ENCODE peak calls at places on chromosomes 2 and 18, in eight cellular contexts. One of them, this sample, is unnamed.

GRCh38 chr2:64750817-64751285 is 97.1 kb upstream of the SERTAD2 start:
- DNase-seq in neuronal stem cell: peak; percentile 99
- DNase-seq in pancreas: peak; percentile 99
- DNase-seq in AG04450: peak; percentile 100
- DNase-seq in iPS DF 6.9: peak; percentile 91
- DNase-seq in psoas muscle: peak; percentile 100
- DNase-seq in body of pancreas: peak; percentile 99
- DNase-seq in CD4-positive, CD25-positive, alpha-beta regulatory T cell: peak; percentile 100
- DNase-seq in this sample: peak; percentile 99

GRCh38 chr2:168718622-168719021 is 83.8 kb upstream of the NOSTRIN start:
- DNase-seq in neuronal stem cell: no peak
- DNase-seq in pancreas: no peak
- DNase-seq in AG04450: no peak
- DNase-seq in iPS DF 6.9: no peak
- DNase-seq in psoas muscle: no peak
- DNase-seq in body of pancreas: no peak
- DNase-seq in CD4-positive, CD25-positive, alpha-beta regulatory T cell: no peak
- DNase-seq in this sample: no peak

GRCh38 chr2:18834341-18834740 is 245.0 kb upstream of the NT5C1B start:
- DNase-seq in neuronal stem cell: no peak
- DNase-seq in pancreas: no peak
- DNase-seq in AG04450: no peak
- DNase-seq in iPS DF 6.9: no peak
- DNase-seq in psoas muscle: no peak
- DNase-seq in body of pancreas: no peak
- DNase-seq in CD4-positive, CD25-positive, alpha-beta regulatory T cell: no peak
- DNase-seq in this sample: no peak

GRCh38 chr2:60867848-60868247 is 13.5 kb upstream of the REL start:
- DNase-seq in neuronal stem cell: no peak
- DNase-seq in pancreas: no peak
- DNase-seq in AG04450: no peak
- DNase-seq in iPS DF 6.9: no peak
- DNase-seq in psoas muscle: no peak
- DNase-seq in body of pancreas: no peak
- DNase-seq in CD4-positive, CD25-positive, alpha-beta regulatory T cell: peak; percentile 86
- DNase-seq in this sample: no peak

GRCh38 chr2:127479219-127479825 is 47.0 kb downstream of the IWS1 start:
- DNase-seq in neuronal stem cell: peak; percentile 47
- DNase-seq in pancreas: no peak
- DNase-seq in AG04450: peak; percentile 27
- DNase-seq in iPS DF 6.9: no peak
- DNase-seq in psoas muscle: no peak
- DNase-seq in body of pancreas: no peak
- DNase-seq in CD4-positive, CD25-positive, alpha-beta regulatory T cell: peak; percentile 73
- DNase-seq in this sample: no peak

GRCh38 chr18:40356153-40356552 is 1598.9 kb upstream of the PIK3C3 start:
- DNase-seq in neuronal stem cell: no peak
- DNase-seq in pancreas: no peak
- DNase-seq in AG04450: no peak
- DNase-seq in iPS DF 6.9: no peak
- DNase-seq in psoas muscle: no peak
- DNase-seq in body of pancreas: no peak
- DNase-seq in CD4-positive, CD25-positive, alpha-beta regulatory T cell: no peak
- DNase-seq in this sample: no peak

GRCh38 chr2:80889009-80889408 is 584.5 kb upstream of the LRRTM1 start:
- DNase-seq in neuronal stem cell: no peak
- DNase-seq in pancreas: no peak
- DNase-seq in AG04450: no peak
- DNase-seq in iPS DF 6.9: no peak
- DNase-seq in psoas muscle: no peak
- DNase-seq in body of pancreas: no peak
- DNase-seq in CD4-positive, CD25-positive, alpha-beta regulatory T cell: no peak
- DNase-seq in this sample: no peak

GRCh38 chr2:16382451-16382850 is 283.2 kb downstream of the CYRIA start:
- DNase-seq in neuronal stem cell: no peak
- DNase-seq in pancreas: no peak
- DNase-seq in AG04450: no peak
- DNase-seq in iPS DF 6.9: no peak
- DNase-seq in psoas muscle: no peak
- DNase-seq in body of pancreas: no peak
- DNase-seq in CD4-positive, CD25-positive, alpha-beta regulatory T cell: no peak
- DNase-seq in this sample: no peak

GRCh38 chr18:37258819-37259218 is 306.8 kb downstream of the CELF4 start:
- DNase-seq in neuronal stem cell: no peak
- DNase-seq in pancreas: no peak
- DNase-seq in AG04450: no peak
- DNase-seq in iPS DF 6.9: no peak
- DNase-seq in psoas muscle: no peak
- DNase-seq in body of pancreas: no peak
- DNase-seq in CD4-positive, CD25-positive, alpha-beta regulatory T cell: no peak
- DNase-seq in this sample: no peak

GRCh38 chr2:163213699-163214098 is 375.1 kb upstream of the KCNH7 start:
- DNase-seq in neuronal stem cell: no peak
- DNase-seq in pancreas: no peak
- DNase-seq in AG04450: no peak
- DNase-seq in iPS DF 6.9: no peak
- DNase-seq in psoas muscle: no peak
- DNase-seq in body of pancreas: no peak
- DNase-seq in CD4-positive, CD25-positive, alpha-beta regulatory T cell: no peak
- DNase-seq in this sample: no peak

GRCh38 chr2:105187531-105187930 is 54.0 kb upstream of the GPR45 start:
- DNase-seq in neuronal stem cell: no peak
- DNase-seq in pancreas: no peak
- DNase-seq in AG04450: no peak
- DNase-seq in iPS DF 6.9: no peak
- DNase-seq in psoas muscle: no peak
- DNase-seq in body of pancreas: no peak
- DNase-seq in CD4-positive, CD25-positive, alpha-beta regulatory T cell: no peak
- DNase-seq in this sample: no peak

GRCh38 chr2:169767243-169767888 is 31.3 kb upstream of the SSB start:
- DNase-seq in neuronal stem cell: peak; percentile 5
- DNase-seq in pancreas: peak; percentile 66
- DNase-seq in AG04450: no peak
- DNase-seq in iPS DF 6.9: peak; percentile 31
- DNase-seq in psoas muscle: peak; percentile 54
- DNase-seq in body of pancreas: peak; percentile 70
- DNase-seq in CD4-positive, CD25-positive, alpha-beta regulatory T cell: peak; percentile 79
- DNase-seq in this sample: peak; percentile 72

GRCh38 chr2:33775306-33775705 is 176.2 kb upstream of the FAM98A start:
- DNase-seq in neuronal stem cell: no peak
- DNase-seq in pancreas: no peak
- DNase-seq in AG04450: no peak
- DNase-seq in iPS DF 6.9: no peak
- DNase-seq in psoas muscle: no peak
- DNase-seq in body of pancreas: no peak
- DNase-seq in CD4-positive, CD25-positive, alpha-beta regulatory T cell: no peak
- DNase-seq in this sample: no peak

GRCh38 chr2:8247905-8248622 is 433.8 kb upstream of the ID2 start:
- DNase-seq in neuronal stem cell: no peak
- DNase-seq in pancreas: no peak
- DNase-seq in AG04450: no peak
- DNase-seq in iPS DF 6.9: no peak
- DNase-seq in psoas muscle: no peak
- DNase-seq in body of pancreas: no peak
- DNase-seq in CD4-positive, CD25-positive, alpha-beta regulatory T cell: no peak
- DNase-seq in this sample: no peak

GRCh38 chr2:38751847-38752410 is 768 bp upstream of the SRSF7 start:
- DNase-seq in neuronal stem cell: peak; percentile 51
- DNase-seq in pancreas: no peak
- DNase-seq in AG04450: no peak
- DNase-seq in iPS DF 6.9: no peak
- DNase-seq in psoas muscle: no peak
- DNase-seq in body of pancreas: no peak
- DNase-seq in CD4-positive, CD25-positive, alpha-beta regulatory T cell: no peak
- DNase-seq in this sample: no peak

GRCh38 chr18:5900249-5900648 is 4.9 kb upstream of the TMEM200C start:
- DNase-seq in neuronal stem cell: no peak
- DNase-seq in pancreas: no peak
- DNase-seq in AG04450: no peak
- DNase-seq in iPS DF 6.9: no peak
- DNase-seq in psoas muscle: no peak
- DNase-seq in body of pancreas: no peak
- DNase-seq in CD4-positive, CD25-positive, alpha-beta regulatory T cell: no peak
- DNase-seq in this sample: no peak

GRCh38 chr2:201235865-201236811 is 24.2 kb upstream of the CASP8 start:
- DNase-seq in neuronal stem cell: peak; percentile 43
- DNase-seq in pancreas: peak; percentile 57
- DNase-seq in AG04450: peak; percentile 46
- DNase-seq in iPS DF 6.9: no peak
- DNase-seq in psoas muscle: peak; percentile 58
- DNase-seq in body of pancreas: peak; percentile 37
- DNase-seq in CD4-positive, CD25-positive, alpha-beta regulatory T cell: peak; percentile 81
- DNase-seq in this sample: peak; percentile 57

GRCh38 chr18:13216732-13217465 is 1.7 kb upstream of the LDLRAD4 start:
- DNase-seq in neuronal stem cell: peak; percentile 59
- DNase-seq in pancreas: no peak
- DNase-seq in AG04450: no peak
- DNase-seq in iPS DF 6.9: no peak
- DNase-seq in psoas muscle: peak; percentile 79
- DNase-seq in body of pancreas: peak; percentile 30
- DNase-seq in CD4-positive, CD25-positive, alpha-beta regulatory T cell: peak; percentile 56
- DNase-seq in this sample: peak; percentile 47

GRCh38 chr2:120904825-120905224 is 169.2 kb downstream of the GLI2 start:
- DNase-seq in neuronal stem cell: no peak
- DNase-seq in pancreas: no peak
- DNase-seq in AG04450: no peak
- DNase-seq in iPS DF 6.9: no peak
- DNase-seq in psoas muscle: peak; percentile 34
- DNase-seq in body of pancreas: no peak
- DNase-seq in CD4-positive, CD25-positive, alpha-beta regulatory T cell: no peak
- DNase-seq in this sample: no peak
- H3K27ac ChIP-seq in neuronal stem cell: no peak overlapping the region
- H3K27ac ChIP-seq in pancreas: no peak overlapping the region
- H3K27ac ChIP-seq in AG04450: peak overlapping the region; percentile 12
- H3K27ac ChIP-seq in iPS DF 6.9: no peak overlapping the region
- H3K27ac ChIP-seq in psoas muscle: no peak overlapping the region
- H3K27ac ChIP-seq in body of pancreas: no peak overlapping the region
- H3K27ac ChIP-seq in CD4-positive, CD25-positive, alpha-beta regulatory T cell: no peak overlapping the region
- H3K27ac ChIP-seq in this sample: no peak overlapping the region

DNA sequence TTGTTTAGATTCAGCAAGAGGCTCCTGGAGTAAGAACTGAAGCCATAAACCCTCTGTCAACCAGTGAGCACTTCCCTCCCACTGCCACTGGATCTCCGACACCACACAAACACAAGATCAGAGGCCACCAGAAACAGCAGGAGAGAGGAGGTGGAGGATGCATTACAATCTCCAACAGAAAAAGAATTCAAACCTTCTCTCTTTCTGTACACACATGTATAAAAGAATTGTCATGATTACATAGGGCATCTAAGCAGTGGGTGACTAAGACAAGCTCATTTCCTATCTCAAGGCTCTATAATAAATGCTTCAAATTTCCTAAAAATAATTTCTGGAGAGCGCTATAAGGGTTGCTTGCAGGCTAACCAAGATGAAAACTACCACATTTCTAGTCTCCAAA is 27.1 kb downstream of the TBC1D8 start:
- DNase-seq in neuronal stem cell: no peak
- DNase-seq in pancreas: no peak
- DNase-seq in AG04450: no peak
- DNase-seq in iPS DF 6.9: no peak
- DNase-seq in psoas muscle: no peak
- DNase-seq in body of pancreas: no peak
- DNase-seq in CD4-positive, CD25-positive, alpha-beta regulatory T cell: no peak
- DNase-seq in this sample: no peak
- H3K27ac ChIP-seq in neuronal stem cell: no peak overlapping the region
- H3K27ac ChIP-seq in pancreas: peak overlapping the region; percentile 43
- H3K27ac ChIP-seq in AG04450: peak overlapping the region; percentile 48
- H3K27ac ChIP-seq in iPS DF 6.9: no peak overlapping the region
- H3K27ac ChIP-seq in psoas muscle: peak overlapping the region; percentile 94
- H3K27ac ChIP-seq in body of pancreas: peak overlapping the region; percentile 40
- H3K27ac ChIP-seq in CD4-positive, CD25-positive, alpha-beta regulatory T cell: no peak overlapping the region
- H3K27ac ChIP-seq in this sample: peak overlapping the region; percentile 51

GRCh38 chr2:37325625-37326071 is 1.0 kb upstream of the PRKD3 start:
- DNase-seq in neuronal stem cell: no peak
- DNase-seq in pancreas: no peak
- DNase-seq in AG04450: no peak
- DNase-seq in iPS DF 6.9: no peak
- DNase-seq in psoas muscle: peak; percentile 56
- DNase-seq in body of pancreas: no peak
- DNase-seq in CD4-positive, CD25-positive, alpha-beta regulatory T cell: no peak
- DNase-seq in this sample: peak; percentile 9
- H3K27ac ChIP-seq in neuronal stem cell: no peak overlapping the region
- H3K27ac ChIP-seq in pancreas: no peak overlapping the region
- H3K27ac ChIP-seq in AG04450: no peak overlapping the region
- H3K27ac ChIP-seq in iPS DF 6.9: no peak overlapping the region
- H3K27ac ChIP-seq in psoas muscle: peak overlapping the region; percentile 94
- H3K27ac ChIP-seq in body of pancreas: peak overlapping the region; percentile 82
- H3K27ac ChIP-seq in CD4-positive, CD25-positive, alpha-beta regulatory T cell: no peak overlapping the region
- H3K27ac ChIP-seq in this sample: peak overlapping the region; percentile 87

GRCh38 chr2:9750224-9751215 is 92.8 kb upstream of the TAF1B start:
- DNase-seq in neuronal stem cell: no peak
- DNase-seq in pancreas: no peak
- DNase-seq in AG04450: no peak
- DNase-seq in iPS DF 6.9: no peak
- DNase-seq in psoas muscle: no peak
- DNase-seq in body of pancreas: no peak
- DNase-seq in CD4-positive, CD25-positive, alpha-beta regulatory T cell: peak; percentile 37
- DNase-seq in this sample: peak; percentile 30
- H3K27ac ChIP-seq in neuronal stem cell: no peak overlapping the region
- H3K27ac ChIP-seq in pancreas: no peak overlapping the region
- H3K27ac ChIP-seq in AG04450: no peak overlapping the region
- H3K27ac ChIP-seq in iPS DF 6.9: no peak overlapping the region
- H3K27ac ChIP-seq in psoas muscle: no peak overlapping the region
- H3K27ac ChIP-seq in body of pancreas: no peak overlapping the region
- H3K27ac ChIP-seq in CD4-positive, CD25-positive, alpha-beta regulatory T cell: no peak overlapping the region
- H3K27ac ChIP-seq in this sample: no peak overlapping the region

DNA sequence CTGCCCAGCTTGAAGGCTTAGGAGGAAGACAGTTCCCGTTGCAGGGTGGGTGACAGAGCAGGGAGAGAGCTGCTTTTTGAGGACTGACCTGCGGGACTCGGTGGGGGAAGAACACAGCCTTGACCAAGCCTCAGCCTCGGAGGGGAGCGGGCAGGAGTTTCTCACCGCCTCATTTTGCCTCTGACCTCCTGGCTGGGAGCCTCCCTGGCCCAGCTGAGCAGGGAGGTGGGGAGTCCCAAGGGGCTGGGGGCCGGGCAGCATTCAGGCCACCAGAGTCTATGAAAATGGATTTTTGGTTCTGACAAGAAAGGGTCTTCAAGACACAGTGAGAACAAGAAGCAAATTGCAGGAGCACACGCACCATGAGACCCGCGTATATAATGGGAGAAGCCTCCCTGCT is 51.3 kb upstream of the SMAD7 start:
- DNase-seq in neuronal stem cell: no peak
- DNase-seq in pancreas: no peak
- DNase-seq in AG04450: no peak
- DNase-seq in iPS DF 6.9: no peak
- DNase-seq in psoas muscle: peak; percentile 25
- DNase-seq in body of pancreas: no peak
- DNase-seq in CD4-positive, CD25-positive, alpha-beta regulatory T cell: no peak
- DNase-seq in this sample: no peak
- H3K27ac ChIP-seq in neuronal stem cell: no peak overlapping the region
- H3K27ac ChIP-seq in pancreas: no peak overlapping the region
- H3K27ac ChIP-seq in AG04450: no peak overlapping the region
- H3K27ac ChIP-seq in iPS DF 6.9: no peak overlapping the region
- H3K27ac ChIP-seq in psoas muscle: no peak overlapping the region
- H3K27ac ChIP-seq in body of pancreas: no peak overlapping the region
- H3K27ac ChIP-seq in CD4-positive, CD25-positive, alpha-beta regulatory T cell: no peak overlapping the region
- H3K27ac ChIP-seq in this sample: no peak overlapping the region

DNA sequence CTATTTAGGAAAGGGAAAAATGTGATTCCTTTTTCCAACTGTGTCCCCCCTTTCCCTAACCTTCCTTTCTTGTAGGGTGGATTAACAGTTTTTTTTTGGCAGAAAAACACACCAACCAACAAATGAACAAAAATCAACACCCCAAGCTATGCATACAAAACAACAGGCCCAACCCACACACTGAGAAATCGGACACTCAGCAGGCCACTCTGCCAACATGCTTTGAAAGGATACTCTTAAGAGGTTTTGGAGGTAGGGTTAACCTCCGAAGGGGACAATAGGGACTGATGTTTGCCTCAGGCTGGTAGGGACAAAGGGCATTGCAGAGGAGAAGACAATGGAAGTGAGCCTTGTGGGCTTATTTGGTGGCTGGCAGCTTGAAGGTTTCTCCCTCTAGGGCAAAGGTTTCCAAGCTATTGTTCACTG is 33.1 kb upstream of the POLE4 start:
- DNase-seq in neuronal stem cell: no peak
- DNase-seq in pancreas: no peak
- DNase-seq in AG04450: no peak
- DNase-seq in iPS DF 6.9: no peak
- DNase-seq in psoas muscle: no peak
- DNase-seq in body of pancreas: no peak
- DNase-seq in CD4-positive, CD25-positive, alpha-beta regulatory T cell: no peak
- DNase-seq in this sample: no peak
- H3K27ac ChIP-seq in neuronal stem cell: no peak overlapping the region
- H3K27ac ChIP-seq in pancreas: no peak overlapping the region
- H3K27ac ChIP-seq in AG04450: no peak overlapping the region
- H3K27ac ChIP-seq in iPS DF 6.9: no peak overlapping the region
- H3K27ac ChIP-seq in psoas muscle: no peak overlapping the region
- H3K27ac ChIP-seq in body of pancreas: no peak overlapping the region
- H3K27ac ChIP-seq in CD4-positive, CD25-positive, alpha-beta regulatory T cell: no peak overlapping the region
- H3K27ac ChIP-seq in this sample: no peak overlapping the region

This sample was measured in thyroid gland.